ENCODE peak calls at places on chromosomes 7 and 10, in four cellular contexts. X, W, Q and D are unnamed samples.

GRCh38 chr10:132972986-132973902 is 30.9 kb upstream of the CFAP46 start:
- DNase-seq in Q (no peak), X (no peak), W (peak), D (no peak)

GRCh38 chr7:91653257-91653656 is 227.2 kb downstream of the MTERF1 start:
- DNase-seq in Q (no peak), X (peak), W (no peak), D (no peak)

GRCh38 chr10:17022399-17022798 is 107.2 kb downstream of the CUBN start:
- DNase-seq in W (no peak), X (no peak), Q (no peak), D (no peak)

GRCh38 chr10:15585303-15585715 is 134.4 kb downstream of the ITGA8 start:
- DNase-seq in W (peak), Q (peak), X (peak), D (peak)

GRCh38 chr7:133023370-133024075 is 58.4 kb downstream of the CHCHD3 start:
- DNase-seq in X (no peak), W (no peak), Q (no peak), D (no peak)

GRCh38 chr10:113073549-113074189 is 123.6 kb downstream of the TCF7L2 start:
- DNase-seq in Q (no peak), X (peak), W (peak), D (peak)

GRCh38 chr7:477626-478220 is 41.9 kb downstream of the PDGFA start:
- DNase-seq in X (no peak), Q (no peak), W (no peak), D (no peak)

GRCh38 chr7:40796723-40797122 is 661.9 kb downstream of the SUGCT start:
- DNase-seq in W (no peak), Q (no peak), X (no peak), D (no peak)

GRCh38 chr7:16671811-16672210 is 25.8 kb downstream of the BZW2 start:
- DNase-seq in Q (no peak), X (no peak), W (no peak), D (no peak)

GRCh38 chr10:29826801-29827200 is 192.0 kb upstream of the SVIL start:
- DNase-seq in Q (no peak), W (no peak), X (no peak), D (no peak)

GRCh38 chr10:115772606-115773005 is 500.4 kb downstream of the GFRA1 start:
- DNase-seq in W (no peak), Q (no peak), X (peak), D (peak)

GRCh38 chr7:157035302-157035701 is 24.8 kb upstream of the MNX1 start:
- DNase-seq in X (no peak), W (no peak), Q (no peak), D (no peak)

GRCh38 chr10:77675347-77675746 is 37.7 kb upstream of the KCNMA1 start:
- DNase-seq in Q (no peak), W (no peak), X (no peak), D (no peak)

GRCh38 chr7:47724335-47724982 is 142.5 kb upstream of the TNS3 start:
- DNase-seq in W (no peak), Q (no peak), X (peak), D (peak)

GRCh38 chr10:4767033-4767814 is 58.8 kb upstream of the AKR1E2 start:
- DNase-seq in X (peak), Q (no peak), W (peak), D (peak)

DNA sequence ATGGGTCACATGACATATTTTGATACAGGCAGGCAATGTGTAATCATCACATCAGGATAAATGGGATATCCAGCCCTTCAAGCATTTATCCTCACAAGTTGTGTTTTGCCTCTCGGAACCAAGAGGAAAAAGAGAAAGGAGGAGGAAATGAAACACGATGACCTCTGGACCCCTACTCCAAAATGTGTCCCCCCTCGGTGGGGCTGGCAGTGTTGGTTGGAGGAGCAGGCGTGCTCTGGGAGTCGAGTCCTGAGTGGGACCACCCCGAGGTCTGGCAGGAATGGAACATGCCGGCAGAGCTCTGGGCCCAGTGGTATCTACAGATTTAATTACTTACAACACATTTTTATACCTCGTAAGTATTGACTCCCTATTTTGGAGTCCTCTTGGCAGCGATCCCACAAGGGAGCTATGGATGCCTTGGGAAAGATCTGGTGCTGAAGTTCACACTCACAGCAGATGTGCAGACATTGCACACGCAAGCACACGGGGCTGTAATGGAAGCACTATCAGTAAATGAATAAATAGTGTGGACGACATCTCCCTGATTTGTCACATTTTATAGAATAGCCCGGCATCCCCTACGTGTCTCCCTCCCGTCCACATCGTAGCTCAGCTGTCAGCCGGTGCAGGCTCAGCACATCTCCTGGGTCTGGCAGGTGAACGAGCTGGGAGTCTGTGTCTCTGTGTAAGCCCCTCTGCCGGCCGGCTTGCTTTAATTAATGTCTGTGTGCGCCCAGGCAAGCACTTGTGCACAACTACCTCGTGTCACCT is 603.0 kb downstream of the LRMDA start:
- DNase-seq in W (no peak), Q (no peak), X (no peak), D (no peak)
- TF ChIP-seq CTCF in W (no peak), Q (no peak), X (no peak), D (no peak)

GRCh38 chr7:7351832-7352231 is 169.5 kb downstream of the C1GALT1 start:
- DNase-seq in Q (no peak), W (no peak), X (no peak), D (no peak)

GRCh38 chr7:7349156-7349555 is 166.8 kb downstream of the C1GALT1 start:
- DNase-seq in Q (no peak), X (no peak), W (no peak), D (no peak)

GRCh38 chr7:7354674-7355073 is 172.3 kb downstream of the C1GALT1 start:
- DNase-seq in W (no peak), Q (no peak), X (no peak), D (no peak)

GRCh38 chr7:7351156-7351555 is 168.8 kb downstream of the C1GALT1 start:
- DNase-seq in W (no peak), Q (no peak), X (no peak), D (no peak)

DNA sequence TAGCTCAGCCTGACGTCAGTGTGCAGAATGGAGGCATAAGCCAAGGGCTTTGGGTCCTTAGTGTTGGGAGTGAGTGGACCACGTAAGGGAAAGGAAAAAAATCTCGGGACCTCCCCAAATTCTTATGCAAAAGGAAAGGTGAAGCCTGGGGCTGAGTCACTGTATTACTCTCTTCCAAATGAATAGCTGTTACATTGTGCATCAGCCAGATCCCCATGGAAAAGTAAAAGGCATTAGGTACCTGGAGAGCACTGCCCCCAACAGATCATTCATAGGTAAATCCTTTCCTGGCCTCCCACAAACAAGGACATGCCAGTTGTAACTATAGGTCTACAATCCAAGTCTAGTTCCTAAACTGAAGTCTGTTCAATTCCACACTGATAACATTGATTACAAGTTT is 170.5 kb downstream of the C1GALT1 start:
- DNase-seq in X (no peak), W (no peak), Q (no peak), D (peak)
- TF ChIP-seq CTCF in X (no peak), W (peak), Q (no peak), D (peak)

DNA sequence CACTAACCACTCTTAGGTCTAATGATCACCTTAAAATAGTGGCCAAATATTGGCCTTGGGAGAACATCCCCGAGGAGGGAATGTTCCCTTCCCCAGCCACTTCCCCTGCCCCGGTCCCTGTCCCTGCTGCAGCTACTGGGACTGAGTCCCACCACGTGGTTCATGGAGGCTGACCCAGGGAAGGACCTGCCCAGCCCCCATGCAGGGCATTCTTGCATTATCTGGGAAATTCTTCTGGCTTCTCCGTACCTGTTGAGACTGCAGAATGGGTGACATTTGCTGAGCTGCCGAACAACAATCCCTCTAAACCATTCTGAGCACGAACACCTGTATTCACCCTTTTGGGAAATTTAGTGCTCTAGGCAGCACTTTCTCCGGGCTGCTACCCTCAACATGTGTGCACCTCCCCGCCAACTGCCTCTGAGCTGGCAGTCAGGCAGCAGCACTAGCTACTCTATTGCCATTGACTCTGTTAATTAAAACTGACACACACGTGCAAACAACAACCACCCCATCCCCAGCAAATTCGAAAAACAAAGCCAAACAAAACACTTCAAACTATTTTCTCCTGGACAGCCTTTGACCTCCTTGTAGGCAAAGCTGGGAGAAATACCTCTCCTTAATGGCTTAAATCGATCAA is 567.4 kb upstream of the MKI67 start:
- DNase-seq in W (no peak), Q (no peak), X (no peak), D (no peak)
- TF ChIP-seq CTCF in W (no peak), Q (no peak), X (no peak), D (no peak)

GRCh38 chr10:111972109-111972508 is 211.5 kb downstream of the GPAM start:
- DNase-seq in X (no peak), Q (no peak), W (no peak), D (peak)
- TF ChIP-seq CTCF in X (no peak), Q (no peak), W (no peak), D (no peak)

GRCh38 chr7:21690717-21691116 is 147.9 kb downstream of the DNAH11 start:
- DNase-seq in X (no peak), Q (no peak), W (no peak), D (peak)
- TF ChIP-seq CTCF in X (no peak), Q (no peak), W (no peak), D (no peak)

DNA sequence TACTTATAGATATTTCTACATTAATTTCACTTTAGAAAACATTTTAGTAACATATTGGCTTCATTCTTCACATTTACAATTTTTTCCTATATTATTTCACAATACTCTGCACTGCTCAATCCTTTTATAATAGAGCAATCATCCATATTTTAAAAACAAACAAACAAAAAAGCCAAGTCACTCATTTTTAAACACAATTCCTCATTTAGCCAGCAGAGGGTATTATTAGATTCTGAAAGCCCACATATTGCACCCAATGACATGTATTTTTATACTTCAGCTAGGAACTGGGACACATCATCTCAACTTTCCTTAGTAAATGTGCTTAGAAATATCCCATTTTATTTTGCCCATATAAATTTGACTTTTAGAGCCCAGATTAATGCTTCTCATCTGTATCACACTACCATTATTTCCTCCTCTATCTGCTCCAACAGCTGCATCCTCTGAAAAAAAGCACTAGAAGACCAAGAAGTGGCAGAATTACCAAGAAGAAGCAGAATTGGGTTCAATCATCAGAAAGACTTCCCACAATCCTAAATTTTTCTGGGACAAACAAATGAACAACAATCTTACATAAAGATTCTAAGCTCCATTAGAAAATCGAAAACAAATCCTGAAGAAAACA is 29.5 kb downstream of the CTNNA3 start:
- DNase-seq in W (no peak), X (no peak), Q (peak), D (peak)
- TF ChIP-seq CTCF in W (peak), X (peak), Q (peak), D (peak)